ENCODE peak calls at places on chromosomes 16 and 17, in ten cellular contexts. Y is skeletal muscle cell, I is Peyer's patch, L is AG09309, J is uterus, T is dorsolateral prefrontal cortex, F is mammary epithelial cell, A is heart right ventricle, O is right cardiac atrium, D is GM23338. R is an unnamed sample.

GRCh38 chr17:75289832-75290337 is 652 bp upstream of the SLC25A19 start:
- DNase-seq in O (peak), I (peak), A (peak), L (no peak), Y (no peak), F (peak), J (peak), T (no peak), D (peak), R (peak)

GRCh38 chr16:59236804-59237463 is 502.8 kb upstream of the GOT2 start:
- DNase-seq in A (no peak), J (no peak), T (no peak), O (no peak), F (no peak), D (peak), I (no peak), L (no peak), Y (no peak), R (no peak)

GRCh38 chr16:79415983-79416641 is 184.4 kb downstream of the MAF start:
- DNase-seq in F (no peak), A (no peak), O (no peak), I (no peak), L (no peak), T (no peak), D (no peak), Y (no peak), J (no peak), R (peak)

GRCh38 chr17:40062347-40063033 is at the start of gene THRA:
- DNase-seq in O (peak), F (no peak), A (peak), D (peak), I (peak), J (peak), L (no peak), T (no peak), Y (no peak), R (peak)

GRCh38 chr17:48483471-48484131 is 47.2 kb downstream of the HOXB1 start:
- DNase-seq in D (peak), T (no peak), O (no peak), L (peak), A (no peak), F (peak), Y (peak), J (no peak), I (no peak), R (no peak)

GRCh38 chr16:86772231-86772510 is 193.8 kb downstream of the FOXL1 start:
- DNase-seq in L (no peak), J (no peak), A (no peak), O (no peak), Y (no peak), I (no peak), D (no peak), T (no peak), F (peak), R (no peak)

GRCh38 chr17:67639555-67639954 is 78.2 kb upstream of the NOL11 start:
- DNase-seq in T (no peak), Y (no peak), A (no peak), D (no peak), I (no peak), O (no peak), F (no peak), L (no peak), J (no peak), R (no peak)

GRCh38 chr16:68235105-68235881 is 634 bp downstream of the ESRP2 start:
- DNase-seq in F (peak), D (peak), J (peak), A (no peak), L (no peak), O (no peak), T (peak), Y (no peak), I (peak), R (no peak)

GRCh38 chr17:47239663-47240374 is 13.8 kb upstream of the ITGB3 start:
- DNase-seq in D (no peak), L (peak), A (peak), I (no peak), J (peak), T (no peak), O (peak), Y (peak), F (peak), R (peak)

GRCh38 chr17:63478814-63479494 is 2.1 kb downstream of the ACE start:
- DNase-seq in Y (peak), T (peak), O (peak), J (peak), I (peak), L (peak), A (peak), D (peak), F (peak), R (peak)

GRCh38 chr17:70929226-70929625 is 759.9 kb downstream of the KCNJ2 start:
- DNase-seq in O (no peak), A (no peak), I (no peak), T (no peak), Y (no peak), L (no peak), F (no peak), J (no peak), D (no peak), R (no peak)

GRCh38 chr16:53523971-53524548 is 21.1 kb upstream of the AKTIP start:
- DNase-seq in Y (no peak), L (no peak), T (no peak), A (no peak), O (no peak), F (no peak), I (no peak), J (no peak), D (no peak), R (no peak)

GRCh38 chr17:33908363-33909064 is 346.6 kb upstream of the CCL2 start:
- DNase-seq in L (no peak), A (no peak), F (no peak), O (no peak), T (no peak), J (no peak), I (no peak), Y (no peak), D (no peak), R (no peak)

GRCh38 chr17:7548585-7549400 is at the start of gene TNFSF12:
- DNase-seq in I (peak), L (no peak), A (peak), Y (no peak), T (peak), D (peak), F (no peak), J (peak), O (peak), R (peak)

GRCh38 chr16:13638218-13638617 is 281.7 kb upstream of the ERCC4 start:
- DNase-seq in J (no peak), O (no peak), F (no peak), I (no peak), Y (no peak), A (no peak), T (no peak), D (no peak), L (no peak), R (no peak)

GRCh38 chr17:61943117-61943516 is 15.3 kb upstream of the INTS2 start:
- DNase-seq in F (no peak), O (no peak), I (no peak), A (no peak), L (no peak), J (no peak), T (no peak), Y (no peak), D (no peak), R (no peak)

GRCh38 chr16:19785512-19786130 is 67.5 kb downstream of the IQCK start:
- DNase-seq in J (no peak), Y (no peak), A (no peak), D (no peak), O (no peak), I (no peak), L (no peak), T (no peak), F (no peak), R (no peak)

GRCh38 chr16:82715833-82716232 is 89.1 kb downstream of the CDH13 start:
- DNase-seq in T (no peak), Y (no peak), J (no peak), F (peak), L (peak), D (no peak), I (no peak), A (peak), O (peak), R (no peak)

GRCh38 chr16:2829501-2830354 is at the start of gene ZG16B:
- DNase-seq in Y (no peak), A (no peak), I (peak), L (no peak), O (no peak), J (no peak), F (peak), T (no peak), D (no peak), R (no peak)

GRCh38 chr16:1481906-1482835 is 6.6 kb downstream of the PTX4 start:
- DNase-seq in I (no peak), O (no peak), Y (no peak), L (no peak), T (no peak), D (no peak), J (no peak), A (no peak), F (peak), R (no peak)

GRCh38 chr16:66156538-66156937 is 210.0 kb upstream of the CDH5 start:
- DNase-seq in I (no peak), F (no peak), A (no peak), Y (no peak), J (no peak), T (no peak), L (no peak), D (no peak), O (no peak), R (no peak)

GRCh38 chr17:75808905-75809621 is 24.5 kb downstream of the UNK start:
- DNase-seq in T (no peak), I (peak), Y (peak), D (no peak), L (peak), J (peak), F (peak), O (peak), A (no peak), R (peak)

GRCh38 chr17:47652570-47652969 is 2.9 kb downstream of the KPNB1 start:
- DNase-seq in Y (no peak), D (no peak), A (no peak), T (no peak), O (no peak), I (no peak), F (no peak), J (no peak), L (no peak), R (no peak)

GRCh38 chr17:42547001-42547461 is 5.7 kb upstream of the HSD17B1 start:
- DNase-seq in T (no peak), O (no peak), A (no peak), Y (no peak), D (no peak), F (no peak), I (no peak), J (no peak), L (no peak), R (no peak)

GRCh38 chr16:64830653-64831052 is 291.2 kb downstream of the CDH11 start:
- DNase-seq in T (no peak), F (no peak), A (no peak), L (peak), J (no peak), O (no peak), D (no peak), I (no peak), Y (no peak), R (no peak)

GRCh38 chr16:56649820-56650219 is 1.9 kb upstream of the MT1B start:
- DNase-seq in I (no peak), D (no peak), A (no peak), J (no peak), T (no peak), Y (no peak), F (peak), L (no peak), O (no peak), R (no peak)

GRCh38 chr16:64375386-64375980 is 746.4 kb downstream of the CDH11 start:
- DNase-seq in Y (no peak), F (no peak), J (no peak), D (no peak), L (no peak), T (no peak), A (no peak), O (no peak), I (no peak), R (no peak)

GRCh38 chr17:81558941-81559806 is 7.0 kb upstream of the FAAP100 start:
- DNase-seq in O (peak), L (no peak), J (no peak), Y (no peak), A (peak), I (no peak), F (no peak), D (peak), T (no peak), R (no peak)

GRCh38 chr17:62713096-62713870 is 85.8 kb downstream of the MRC2 start:
- DNase-seq in T (no peak), J (no peak), D (peak), L (no peak), O (no peak), F (no peak), I (no peak), Y (no peak), A (no peak), R (peak)

DNA sequence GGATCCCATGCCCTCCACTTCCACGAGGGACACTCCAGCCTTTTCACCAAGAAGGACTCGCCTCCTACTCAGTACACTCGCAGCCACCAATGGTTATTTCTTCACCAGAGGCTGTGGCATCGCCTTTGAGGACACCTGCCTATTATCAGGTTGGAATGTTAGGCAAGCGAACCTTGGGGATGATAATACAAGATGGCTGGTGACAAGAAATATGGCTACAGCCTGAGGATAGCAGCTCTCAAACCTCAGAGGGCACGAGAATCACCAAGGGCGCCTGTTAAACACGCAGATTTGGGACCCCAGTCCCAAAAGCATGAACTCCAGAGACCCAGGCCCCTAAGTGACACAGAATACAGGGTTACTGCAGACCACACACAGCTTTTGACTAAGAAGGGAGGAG is 58.1 kb downstream of the CYTH1 start:
- DNase-seq in Y (no peak), O (no peak), J (no peak), F (no peak), T (no peak), I (no peak), L (no peak), A (no peak), D (no peak), R (no peak)
- H3K4me3 ChIP-seq in Y (no peak), O (no peak), J (no peak), F (no peak), T (peak), I (no peak), L (no peak), A (no peak), D (peak), R (no peak)

DNA sequence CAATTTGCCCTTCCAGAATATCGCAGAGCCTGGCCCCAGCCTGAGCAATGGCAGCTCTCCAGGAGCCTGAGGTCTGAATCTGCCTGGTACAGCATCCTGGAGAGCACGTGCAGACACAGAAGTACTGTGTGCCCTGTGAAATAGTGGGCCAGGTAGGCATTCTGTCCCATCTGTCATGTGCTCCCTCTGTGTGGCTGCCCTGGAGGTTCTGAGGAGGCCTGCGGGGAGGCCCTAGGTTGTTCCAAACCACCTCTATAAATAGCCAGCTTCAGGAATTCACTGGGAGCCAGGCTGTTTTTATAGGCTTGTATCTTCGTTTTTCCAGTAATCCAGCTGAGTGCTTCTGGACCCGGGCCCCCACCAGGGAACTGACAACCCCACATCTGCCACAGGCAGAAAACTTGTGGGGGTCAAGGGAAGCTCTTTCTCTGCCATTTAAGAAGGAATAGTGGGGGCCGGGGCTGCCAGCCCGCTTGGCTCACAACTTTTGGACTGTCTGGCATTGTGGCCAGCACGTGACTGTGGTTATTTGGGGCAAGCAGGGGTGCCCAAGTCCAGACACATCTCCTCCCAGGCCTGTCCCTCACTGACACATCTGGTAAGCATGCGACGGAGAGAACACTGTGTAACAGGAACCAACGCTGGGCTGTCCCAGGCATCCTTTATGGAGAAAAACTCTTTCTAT is 356.3 kb upstream of the TNRC6C start:
- DNase-seq in A (peak), O (peak), I (no peak), Y (peak), F (peak), T (no peak), D (no peak), J (peak), L (peak), R (peak)
- H3K4me3 ChIP-seq in A (no peak), O (no peak), I (no peak), Y (no peak), F (no peak), T (no peak), D (no peak), J (no peak), L (no peak), R (peak)

DNA sequence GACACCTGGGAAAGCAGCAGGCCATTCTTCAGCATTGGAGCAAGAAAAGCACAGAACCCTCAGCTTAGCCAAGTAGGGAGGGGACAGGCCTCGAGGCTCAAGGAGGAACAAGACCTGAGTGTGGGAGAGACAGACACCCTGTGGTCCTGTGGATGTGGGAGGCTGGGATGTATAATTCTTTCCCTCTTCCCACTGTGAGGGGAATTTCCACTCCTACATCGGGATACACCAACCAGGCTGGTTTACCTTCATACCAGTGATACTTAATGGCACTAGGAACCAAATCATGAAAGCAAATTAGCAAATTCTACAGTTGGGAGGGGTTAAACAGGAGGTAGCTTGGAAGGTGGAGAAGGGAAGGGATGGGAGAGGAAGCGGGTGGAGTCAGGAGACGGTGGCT is 41.7 kb downstream of the LYRM1 start:
- DNase-seq in T (no peak), O (no peak), J (no peak), A (no peak), D (no peak), F (no peak), I (no peak), Y (no peak), L (no peak), R (no peak)
- H3K4me3 ChIP-seq in T (no peak), O (no peak), J (no peak), A (no peak), D (no peak), F (no peak), I (no peak), Y (no peak), L (no peak), R (no peak)

GRCh38 chr17:49846938-49847712 is 744 bp downstream of the TAC4 start:
- DNase-seq in T (no peak), L (no peak), D (no peak), O (no peak), Y (no peak), I (no peak), A (no peak), J (no peak), F (no peak), R (no peak)
- H3K4me3 ChIP-seq in T (no peak), L (no peak), D (no peak), O (no peak), Y (no peak), I (no peak), A (no peak), J (no peak), F (no peak), R (no peak)

GRCh38 chr17:28548417-28549130 is 3.9 kb downstream of the UNC119 start:
- DNase-seq in I (no peak), D (no peak), Y (no peak), L (no peak), T (no peak), A (no peak), F (no peak), O (no peak), J (no peak), R (no peak)

GRCh38 chr17:28547096-28547622 is 5.3 kb downstream of the UNC119 start:
- DNase-seq in T (no peak), I (no peak), O (no peak), F (no peak), Y (no peak), A (no peak), L (no peak), D (no peak), J (no peak), R (no peak)

GRCh38 chr17:28545787-28546415 is 6.5 kb downstream of the UNC119 start:
- DNase-seq in J (no peak), I (peak), A (no peak), O (no peak), D (no peak), T (no peak), Y (no peak), F (no peak), L (no peak), R (no peak)

GRCh38 chr17:28549274-28550132 is 2.9 kb downstream of the UNC119 start:
- DNase-seq in D (no peak), A (no peak), L (no peak), Y (no peak), J (no peak), F (no peak), T (no peak), O (no peak), I (peak), R (no peak)

DNA sequence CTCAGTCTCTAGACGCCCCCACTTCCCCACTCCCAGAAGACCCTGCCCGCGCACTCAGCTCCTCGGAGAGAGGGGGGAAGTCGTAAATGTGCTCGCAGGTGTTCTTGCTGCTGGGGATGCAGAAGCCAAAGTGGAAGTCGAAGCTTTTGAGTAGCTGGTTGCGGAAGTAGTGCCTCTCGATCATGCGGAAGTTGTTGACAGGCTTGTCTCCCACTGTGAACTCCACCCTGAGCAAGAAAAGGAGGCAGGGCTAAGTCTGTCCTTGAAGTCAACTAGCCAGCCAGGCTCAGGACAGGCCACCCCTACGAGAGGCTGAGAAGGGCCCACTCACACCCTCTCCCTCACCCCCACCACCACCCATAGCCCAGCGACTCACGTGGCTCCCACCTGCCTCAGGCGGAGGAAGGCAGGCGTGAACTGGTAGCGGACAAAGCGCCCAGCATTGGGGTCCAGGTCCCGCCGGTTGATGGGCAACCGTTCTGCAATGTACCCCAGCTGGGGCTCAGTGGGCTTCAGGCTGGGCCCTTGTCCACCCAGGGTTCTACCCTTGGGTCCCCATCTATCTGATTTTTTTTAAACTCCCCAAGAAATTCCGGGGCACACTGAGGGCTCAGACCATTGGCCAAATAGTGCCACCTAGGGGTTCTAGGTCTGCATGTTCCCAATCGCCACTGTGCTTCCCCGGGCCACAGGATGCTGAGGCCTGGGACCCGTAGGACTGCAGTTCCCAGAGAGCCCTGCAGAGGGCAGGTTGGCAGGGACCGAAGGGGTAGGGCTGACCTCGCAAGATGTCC is 4.6 kb downstream of the UNC119 start:
- DNase-seq in T (peak), I (peak), D (peak), O (peak), J (peak), A (peak), F (peak), Y (no peak), L (no peak), R (peak)
- H3K4me3 ChIP-seq in T (no peak), I (peak), D (no peak), O (no peak), J (no peak), A (no peak), F (no peak), Y (no peak), L (no peak), R (no peak)

GRCh38 chr16:3876695-3877094 is 3.8 kb downstream of the CREBBP start:
- DNase-seq in Y (no peak), I (no peak), L (no peak), J (no peak), O (no peak), D (no peak), A (no peak), T (no peak), F (no peak), R (no peak)
- H3K4me3 ChIP-seq in Y (no peak), I (no peak), L (no peak), J (no peak), O (no peak), D (no peak), A (no peak), T (peak), F (no peak), R (peak)